ENCODE peak calls at places on chromosome 1, in five cellular contexts. H is activated gamma-delta T cell treated with anti-CD3 and anti-CD28 coated beads, Interleukin-2, amount 50 U/mL, for 16 hours; D is mucosa of gallbladder; T is activated CD8-positive, alpha-beta memory T cell treated with anti-CD3 and anti-CD28 coated beads for 24 hours; P is stimulated activated CD8-positive, alpha-beta memory T cell treated with anti-CD3 and anti-CD28 coated beads, Interleukin-4, amount 100 ng/mL, for 1 hour. L is an unnamed sample.

GRCh38 chr1:111748618-111749337 is 6.9 kb upstream of the DDX20 start:
- DNase-seq in H (no peak), D (no peak), T (peak; percentile 40), P (no peak), L (no peak)

GRCh38 chr1:243559575-243560172 is 290.4 kb downstream of the AKT3 start:
- DNase-seq in H (no peak), D (no peak), T (no peak), P (no peak), L (no peak)

GRCh38 chr1:171922999-171923398 is 81.7 kb downstream of the DNM3 start:
- DNase-seq in H (no peak), D (no peak), T (no peak), P (no peak), L (no peak)

GRCh38 chr1:43653339-43653738 is 3.4 kb downstream of the KDM4A start:
- DNase-seq in H (no peak), D (no peak), T (no peak), P (no peak), L (no peak)

GRCh38 chr1:163709636-163710035 is 387.9 kb downstream of the NUF2 start:
- DNase-seq in H (no peak), D (no peak), T (no peak), P (no peak), L (no peak)

GRCh38 chr1:87331319-87332269 is 2.9 kb downstream of the LMO4 start:
- DNase-seq in H (peak; percentile 43), D (peak; percentile 84), T (peak; percentile 75), P (peak; percentile 37), L (peak; percentile 46)

GRCh38 chr1:36528361-36529349 is 45.9 kb upstream of the CSF3R start:
- DNase-seq in H (no peak), D (no peak), T (peak; percentile 45), P (no peak), L (no peak)

GRCh38 chr1:40593449-40594186 is 62.2 kb downstream of the ZNF684 start:
- DNase-seq in H (no peak), D (no peak), T (no peak), P (no peak), L (peak; percentile 17)

GRCh38 chr1:9260086-9260766 is 25.7 kb downstream of the H6PD start:
- DNase-seq in H (no peak), D (no peak), T (no peak), P (no peak), L (no peak)

GRCh38 chr1:3625151-3625907 is 514 bp downstream of the TPRG1L start:
- DNase-seq in H (peak; percentile 8), D (peak; percentile 77), T (peak; percentile 67), P (no peak), L (peak; percentile 37)

GRCh38 chr1:205199931-205200299 is 11.6 kb downstream of the DSTYK start:
- DNase-seq in H (no peak), D (no peak), T (peak; percentile 64), P (no peak), L (no peak)

GRCh38 chr1:47755368-47755990 is 241.7 kb downstream of the TRABD2B start:
- DNase-seq in H (peak; percentile 4), D (no peak), T (peak; percentile 76), P (no peak), L (peak; percentile 29)

GRCh38 chr1:34162852-34163766 is 1.9 kb downstream of the CSMD2 start:
- DNase-seq in H (no peak), D (peak; percentile 84), T (no peak), P (no peak), L (peak; percentile 54)

GRCh38 chr1:153532769-153533599 is 2.8 kb downstream of the S100A6 start:
- DNase-seq in H (peak; percentile 58), D (peak; percentile 83), T (peak; percentile 88), P (peak; percentile 39), L (peak; percentile 78)